ENCODE peak calls at places on chromosomes 2 and 18, in four cellular contexts. E is RWPE2, Z is pancreas, N is psoas muscle. C is an unnamed sample.

GRCh38 chr2:59176737-59177136 is 935.6 kb upstream of the FANCL start:
- ATAC-seq in Z (no peak), N (no peak), E (no peak), C (no peak)

GRCh38 chr2:106801256-106801655 is 84.7 kb downstream of the ST6GAL2 start:
- ATAC-seq in N (no peak), Z (no peak), E (no peak), C (no peak)

GRCh38 chr18:2980607-2980923 is 32.4 kb downstream of the LPIN2 start:
- ATAC-seq in Z (no peak), E (no peak), N (no peak), C (no peak)

GRCh38 chr2:38685116-38685735 is 19.3 kb downstream of the GALM start:
- ATAC-seq in E (peak; percentile 38), N (no peak), Z (peak; percentile 86), C (no peak)

GRCh38 chr2:179332903-179333302 is 68.3 kb upstream of the SESTD1 start:
- ATAC-seq in N (no peak), Z (no peak), E (peak; percentile 81), C (no peak)

GRCh38 chr18:3411854-3412268 is 38.1 kb upstream of the TGIF1 start:
- ATAC-seq in E (no peak), Z (no peak), N (no peak), C (peak; percentile 63)

GRCh38 chr2:69692424-69692823 is 48.9 kb upstream of the AAK1 start:
- ATAC-seq in Z (no peak), N (no peak), E (no peak), C (no peak)

GRCh38 chr2:110768591-110768990 is 36.2 kb downstream of the ACOXL start:
- ATAC-seq in E (no peak), Z (no peak), N (no peak), C (no peak)

GRCh38 chr2:69762513-69763494 is 20.9 kb downstream of the ANXA4 start:
- ATAC-seq in Z (peak; percentile 11), E (no peak), N (no peak), C (peak; percentile 56)

GRCh38 chr2:215973111-215973792 is 40.1 kb downstream of the MREG start:
- ATAC-seq in E (no peak), Z (no peak), N (no peak), C (no peak)

GRCh38 chr18:51196811-51197660 is 445 bp downstream of the MEX3C start:
- ATAC-seq in E (no peak), N (peak; percentile 43), Z (peak; percentile 12), C (peak; percentile 24)

GRCh38 chr2:161041356-161041755 is 118.9 kb upstream of the TANK start:
- ATAC-seq in N (no peak), E (no peak), Z (no peak), C (no peak)

GRCh38 chr2:183243760-183244159 is 119.5 kb downstream of the NUP35 start:
- ATAC-seq in Z (no peak), N (no peak), E (peak; percentile 58), C (no peak)

GRCh38 chr2:37563375-37564011 is 107.9 kb downstream of the CDC42EP3 start:
- ATAC-seq in E (no peak), N (no peak), Z (no peak), C (no peak)

DNA sequence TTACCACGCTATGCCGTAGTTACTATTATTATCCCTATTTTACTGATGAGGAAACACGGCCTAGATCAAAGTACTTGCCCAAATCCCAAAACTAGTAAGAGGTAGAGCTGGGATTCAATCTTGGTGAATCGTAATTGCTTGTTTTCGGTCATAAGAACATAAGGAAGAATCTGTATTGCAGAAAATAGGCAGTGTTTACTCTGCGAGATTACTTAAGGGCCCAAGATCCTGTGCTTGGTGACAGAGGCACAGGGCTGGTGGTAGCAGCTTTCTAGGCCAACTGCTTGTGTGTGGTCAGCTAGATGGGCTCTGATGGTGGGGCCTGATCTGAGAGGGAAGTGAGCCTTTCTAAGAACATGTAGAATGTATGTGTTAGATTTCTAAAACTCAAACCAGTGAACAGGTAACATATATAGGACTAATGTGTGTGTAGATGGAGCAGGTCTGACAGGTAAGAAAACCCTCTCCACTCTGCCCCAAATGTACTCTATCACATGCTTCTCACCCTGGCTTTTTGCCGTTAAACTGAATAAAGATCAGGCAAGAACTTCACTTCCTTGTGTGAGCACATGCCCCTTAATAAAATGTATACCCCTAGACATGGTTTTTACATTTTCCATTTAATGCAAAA is 70.8 kb downstream of the SPATS2L start:
- ATAC-seq in N (peak; percentile 29), Z (peak; percentile 41), E (no peak), C (no peak)
- H3K4me1 ChIP-seq in N (peaks cover 46% of the 10 kb centered on the region), Z (peaks cover 18% of the 10 kb centered on the region), E (peaks cover 51% of the 10 kb centered on the region), C (peaks cover 20% of the 10 kb centered on the region)

GRCh38 chr2:103401621-103402020 is 639.8 kb downstream of the TMEM182 start:
- ATAC-seq in Z (no peak), E (no peak), N (no peak), C (no peak)
- H3K4me3 ChIP-seq in Z (no peak overlapping the region), E (no peak overlapping the region), N (no peak overlapping the region), C (no peak overlapping the region)

DNA sequence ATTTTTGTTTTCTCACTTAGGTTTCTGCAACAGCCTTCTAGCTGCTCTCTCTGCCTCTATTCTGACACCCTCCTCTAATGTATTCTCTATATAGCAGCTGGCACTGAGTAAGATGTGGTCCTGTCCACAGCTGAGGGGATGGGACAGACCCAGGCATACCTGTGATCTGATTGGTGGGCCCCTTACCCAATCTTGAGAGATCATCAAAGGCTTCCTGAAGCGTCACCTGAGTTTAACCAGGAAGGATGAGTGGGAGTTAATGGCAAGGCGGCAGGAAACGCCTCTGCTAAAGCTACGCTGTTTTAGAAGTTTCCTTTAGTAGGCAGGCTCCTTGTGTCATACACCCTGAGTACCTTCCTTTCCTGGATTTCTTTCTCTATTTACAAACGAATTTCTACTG is 5.7 kb upstream of the TET3 start:
- ATAC-seq in E (no peak), N (no peak), Z (no peak), C (no peak)
- H3K36me3 ChIP-seq in E (no peaks in the 10 kb centered on the region), N (no peaks in the 10 kb centered on the region), Z (no peaks in the 10 kb centered on the region), C (no peaks in the 10 kb centered on the region)

DNA sequence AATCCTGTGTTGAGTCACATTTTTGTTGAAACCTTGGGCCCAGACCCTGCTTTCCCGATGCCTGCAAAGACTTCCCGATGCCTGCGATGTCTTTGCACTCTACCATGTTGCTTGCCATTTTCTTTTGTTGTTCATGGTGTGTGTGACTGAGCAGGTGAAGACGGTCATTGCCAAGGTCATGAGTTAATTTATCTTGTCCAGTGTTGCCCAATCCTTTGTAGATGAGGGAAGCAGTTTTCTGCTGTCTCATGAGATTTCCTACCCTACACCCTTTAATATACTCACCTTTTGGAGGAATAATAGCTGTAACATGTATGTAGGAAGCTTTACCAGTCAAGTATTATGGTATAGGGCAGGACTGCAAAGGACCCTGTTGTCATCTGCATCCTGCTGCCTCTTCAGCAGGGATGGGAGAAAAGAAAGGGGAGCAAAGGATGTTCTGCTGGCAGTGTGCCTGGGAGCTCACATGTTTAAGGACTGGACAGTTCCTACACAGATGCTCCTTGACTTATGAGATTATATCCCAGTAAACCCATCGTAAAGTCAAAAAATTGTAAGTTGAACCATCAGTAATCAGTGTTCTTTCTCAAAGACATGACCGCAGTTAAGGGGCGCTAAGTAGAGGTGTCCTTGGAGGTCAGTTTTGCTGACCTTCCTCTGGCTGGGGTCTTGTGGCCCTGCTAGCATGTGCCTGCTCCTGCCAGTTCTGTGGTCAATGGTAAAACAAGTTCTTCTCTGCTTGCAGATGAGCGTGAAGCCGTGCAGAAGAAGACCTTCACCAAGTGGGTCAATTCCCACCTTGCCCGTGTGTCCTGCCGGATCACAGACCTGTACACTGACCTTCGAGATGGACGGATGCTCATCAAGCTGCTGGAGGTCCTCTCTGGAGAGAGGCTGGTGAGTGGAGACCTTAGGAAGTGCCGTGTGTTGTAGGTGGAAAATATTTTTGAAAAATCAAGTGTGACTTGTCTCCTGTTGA is 124.8 kb upstream of the EML6 start:
- ATAC-seq in N (peak; percentile 28), Z (no peak), E (no peak), C (no peak)
- H3K4me1 ChIP-seq in N (peaks cover 85% of the 10 kb centered on the region), Z (peaks cover 39% of the 10 kb centered on the region), E (peaks cover 23% of the 10 kb centered on the region), C (peaks cover 90% of the 10 kb centered on the region)

DNA sequence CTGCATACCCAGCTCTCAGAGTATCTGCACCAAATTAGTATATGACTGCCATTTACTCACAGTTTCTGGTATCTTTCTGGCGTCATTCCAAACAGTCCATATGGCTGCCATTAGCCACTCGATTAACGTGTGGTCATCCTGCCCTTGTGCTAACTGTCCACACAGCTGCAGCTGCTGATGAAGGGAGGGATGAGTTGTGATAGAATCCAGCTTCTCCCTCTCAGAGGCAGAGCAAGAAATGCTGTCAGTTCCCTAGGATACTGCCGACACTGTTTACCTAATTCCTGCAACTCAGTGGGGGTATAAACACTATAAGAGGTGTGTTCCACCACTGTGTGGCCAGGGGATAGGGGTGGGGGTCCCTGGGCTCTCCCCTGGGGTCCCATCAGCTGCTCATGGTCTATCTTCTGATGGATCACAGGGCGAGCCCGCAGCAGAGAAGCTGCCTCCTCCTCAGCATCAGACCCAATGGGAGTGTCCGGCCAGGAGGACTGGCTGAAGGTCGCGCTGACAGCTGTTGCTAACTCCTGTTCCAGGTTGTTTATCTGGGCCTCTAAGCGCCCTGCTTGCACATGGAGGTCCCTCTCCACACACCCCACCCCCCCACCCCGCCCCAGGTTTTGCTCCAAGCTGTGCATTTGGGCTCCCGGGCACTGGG is 17.3 kb upstream of the KLHL23 start:
- ATAC-seq in N (peak; percentile 31), E (no peak), Z (peak; percentile 62), C (peak; percentile 34)
- H3K4me3 ChIP-seq in N (peak overlapping the region; percentile 30), E (no peak overlapping the region), Z (no peak overlapping the region), C (no peak overlapping the region)